ENCODE peak calls at places on chromosome 17, in six cellular contexts. A is endothelial cell of umbilical vein, U is body of pancreas, J is lower leg skin, M is spleen, Y is ovary. H is an unnamed sample.

GRCh38 chr17:82297804-82298537 is 19.4 kb downstream of the CD7 start:
- DNase-seq in A (peak), U (peak), J (peak), M (peak), Y (peak), H (peak)

GRCh38 chr17:72387487-72387886 is 266.7 kb downstream of the SOX9 start:
- DNase-seq in A (no peak), U (no peak), J (no peak), M (no peak), Y (no peak), H (no peak)

GRCh38 chr17:34730816-34731215 is 151.4 kb downstream of the TMEM132E start:
- DNase-seq in A (no peak), U (no peak), J (peak), M (no peak), Y (no peak), H (no peak)

GRCh38 chr17:44557653-44558285 is 485 bp downstream of the FZD2 start:
- DNase-seq in A (peak), U (peak), J (peak), M (peak), Y (peak), H (peak)

GRCh38 chr17:77214743-77215142 is 74.0 kb downstream of the SEC14L1 start:
- DNase-seq in A (no peak), U (peak), J (no peak), M (no peak), Y (no peak), H (peak)

GRCh38 chr17:39001703-39002637 is 34.8 kb upstream of the FBXO47 start:
- DNase-seq in A (peak), U (peak), J (peak), M (peak), Y (no peak), H (no peak)

GRCh38 chr17:29667969-29668368 is 45.3 kb upstream of the CORO6 start:
- DNase-seq in A (no peak), U (no peak), J (no peak), M (no peak), Y (no peak), H (no peak)

GRCh38 chr17:78170692-78171590 is 2.6 kb downstream of the SYNGR2 start:
- DNase-seq in A (no peak), U (no peak), J (no peak), M (no peak), Y (no peak), H (no peak)

GRCh38 chr17:42098747-42099399 is 600 bp upstream of the ZNF385C start:
- DNase-seq in A (no peak), U (no peak), J (no peak), M (no peak), Y (no peak), H (no peak)

GRCh38 chr17:29619251-29619650 is 3.5 kb downstream of the CORO6 start:
- DNase-seq in A (peak), U (no peak), J (no peak), M (no peak), Y (no peak), H (no peak)

GRCh38 chr17:70520447-70520846 is 351.1 kb downstream of the KCNJ2 start:
- DNase-seq in A (no peak), U (no peak), J (no peak), M (no peak), Y (no peak), H (no peak)

GRCh38 chr17:28908640-28909098 is 5.8 kb upstream of the DHRS13 start:
- DNase-seq in A (peak), U (no peak), J (peak), M (no peak), Y (peak), H (no peak)

GRCh38 chr17:32503251-32504165 is 16.7 kb downstream of the CDK5R1 start:
- DNase-seq in A (peak), U (peak), J (no peak), M (peak), Y (no peak), H (no peak)

GRCh38 chr17:6711681-6712057 is 1.5 kb downstream of the SLC13A5 start:
- DNase-seq in A (no peak), U (no peak), J (peak), M (no peak), Y (no peak), H (no peak)

GRCh38 chr17:35607239-35607817 is 20.2 kb downstream of the AP2B1 start:
- DNase-seq in A (no peak), U (no peak), J (no peak), M (no peak), Y (no peak), H (no peak)

GRCh38 chr17:40341808-40342574 is 22.5 kb downstream of the GJD3 start:
- DNase-seq in A (peak), U (peak), J (peak), M (peak), Y (peak), H (peak)

GRCh38 chr17:7107012-7107754 is 7.4 kb downstream of the ASGR2 start:
- DNase-seq in A (no peak), U (no peak), J (peak), M (no peak), Y (no peak), H (no peak)

GRCh38 chr17:19646788-19647696 is 1.5 kb upstream of the ALDH3A2 start:
- DNase-seq in A (peak), U (peak), J (no peak), M (no peak), Y (no peak), H (peak)

GRCh38 chr17:72422204-72422504 is 301.3 kb downstream of the SOX9 start:
- DNase-seq in A (no peak), U (no peak), J (no peak), M (no peak), Y (no peak), H (no peak)

GRCh38 chr17:7477392-7478275 is 1.8 kb downstream of the ZBTB4 start:
- DNase-seq in A (peak), U (peak), J (peak), M (peak), Y (peak), H (peak)

GRCh38 chr17:15263206-15263579 is 1.9 kb downstream of the PMP22 start:
- DNase-seq in A (peak), U (peak), J (peak), M (peak), Y (peak), H (peak)

GRCh38 chr17:31931781-31932180 is 5.0 kb upstream of the SUZ12 start:
- DNase-seq in A (no peak), U (no peak), J (no peak), M (no peak), Y (no peak), H (no peak)

GRCh38 chr17:50272711-50273653 is 1.3 kb upstream of the TMEM92 start:
- DNase-seq in A (peak), U (no peak), J (peak), M (peak), Y (peak), H (peak)

GRCh38 chr17:81553616-81554181 is 1.5 kb upstream of the FAAP100 start:
- DNase-seq in A (peak), U (no peak), J (no peak), M (no peak), Y (peak), H (peak)

GRCh38 chr17:51371732-51372151 is 111.4 kb downstream of the UTP18 start:
- DNase-seq in A (peak), U (peak), J (no peak), M (no peak), Y (no peak), H (peak)

GRCh38 chr17:50909765-50910661 is 43.9 kb upstream of the TOB1 start:
- DNase-seq in A (no peak), U (peak), J (no peak), M (no peak), Y (no peak), H (no peak)

GRCh38 chr17:46072998-46073397 is 73.9 kb downstream of the STH start:
- DNase-seq in A (no peak), U (no peak), J (no peak), M (no peak), Y (no peak), H (no peak)

DNA sequence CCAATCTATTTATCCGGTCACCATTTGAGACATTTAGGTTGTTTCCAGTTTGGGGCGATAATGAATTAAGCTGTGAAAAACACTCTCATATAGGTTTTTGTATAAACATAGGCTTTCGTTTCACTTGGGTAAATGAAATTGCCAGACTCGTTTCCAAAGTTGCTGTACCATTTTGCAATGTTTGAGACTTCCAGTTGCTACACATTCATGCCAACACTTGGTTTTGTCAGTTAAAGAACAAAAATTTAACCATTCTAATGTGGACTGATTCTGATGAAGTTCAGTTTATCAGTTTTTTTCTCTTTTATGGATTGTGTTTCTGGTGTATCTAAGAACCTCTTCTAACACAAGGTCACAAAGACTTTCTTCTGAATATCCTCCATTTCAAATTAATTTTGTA is 52.4 kb downstream of the YPEL2 start:
- DNase-seq in A (no peak), U (no peak), J (no peak), M (no peak), Y (no peak), H (no peak)
- TF ChIP-seq POLR2A in A (no peak), U (no peak), J (no peak), M (no peak), Y (no peak), H (no peak)

GRCh38 chr17:74850310-74850709 is 9.4 kb downstream of the GRIN2C start:
- DNase-seq in A (no peak), U (no peak), J (no peak), M (no peak), Y (no peak), H (no peak)
- TF ChIP-seq POLR2A in A (no peak), U (no peak), J (no peak), M (no peak), Y (no peak), H (no peak)

GRCh38 chr17:55434721-55435120 is 13.1 kb upstream of the MMD start:
- DNase-seq in A (no peak), U (no peak), J (no peak), M (no peak), Y (no peak), H (no peak)

GRCh38 chr17:55436224-55437164 is 14.9 kb upstream of the MMD start:
- DNase-seq in A (no peak), U (no peak), J (no peak), M (no peak), Y (no peak), H (peak)

GRCh38 chr17:55440391-55440790 is 18.8 kb upstream of the MMD start:
- DNase-seq in A (no peak), U (no peak), J (no peak), M (no peak), Y (no peak), H (peak)

GRCh38 chr17:55435408-55435807 is 13.8 kb upstream of the MMD start:
- DNase-seq in A (no peak), U (no peak), J (no peak), M (no peak), Y (no peak), H (no peak)

DNA sequence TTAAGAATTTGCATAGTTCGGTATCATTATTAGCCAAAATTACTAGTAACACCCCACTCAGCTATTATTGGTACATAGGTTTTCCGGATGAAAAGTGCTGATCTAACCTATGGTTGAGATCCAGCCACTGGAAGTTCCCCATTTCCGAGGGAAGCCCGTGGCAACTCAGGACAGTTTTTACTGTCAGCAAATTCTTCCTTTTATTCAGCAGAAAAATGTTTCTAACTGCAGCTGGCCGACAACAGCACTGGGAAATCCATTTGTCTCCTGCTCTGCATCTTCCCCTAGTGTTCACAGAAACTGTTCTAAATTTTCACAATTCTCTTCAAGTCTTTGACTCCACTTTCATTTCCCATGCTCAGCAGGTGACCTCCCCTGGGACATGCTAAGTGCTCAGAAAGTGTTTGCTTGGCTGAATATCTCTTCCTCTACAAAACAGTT is 15.6 kb upstream of the MMD start:
- DNase-seq in A (no peak), U (peak), J (no peak), M (no peak), Y (no peak), H (no peak)
- TF ChIP-seq POLR2A in A (no peak), U (no peak), J (no peak), M (no peak), Y (no peak), H (no peak)

GRCh38 chr17:75823257-75824041 is 20.8 kb downstream of the UNC13D start:
- DNase-seq in A (no peak), U (no peak), J (no peak), M (no peak), Y (no peak), H (no peak)
- TF ChIP-seq POLR2A in A (no peak), U (no peak), J (no peak), M (no peak), Y (no peak), H (peak)

GRCh38 chr17:79296290-79296689 is 221.7 kb downstream of the ENGASE start:
- DNase-seq in A (no peak), U (no peak), J (no peak), M (no peak), Y (no peak), H (no peak)
- TF ChIP-seq POLR2A in A (no peak), U (no peak), J (no peak), M (no peak), Y (no peak), H (no peak)

GRCh38 chr17:17476865-17477467 is at the start of gene MED9:
- DNase-seq in A (peak), U (peak), J (peak), M (peak), Y (peak), H (peak)
- TF ChIP-seq POLR2A in A (peak), U (peak), J (no peak), M (no peak), Y (peak), H (peak)

GRCh38 chr17:63976702-63977101 is 4.0 kb upstream of the SCN4A start:
- DNase-seq in A (no peak), U (no peak), J (no peak), M (no peak), Y (no peak), H (no peak)
- TF ChIP-seq POLR2A in A (no peak), U (no peak), J (no peak), M (no peak), Y (no peak), H (no peak)

DNA sequence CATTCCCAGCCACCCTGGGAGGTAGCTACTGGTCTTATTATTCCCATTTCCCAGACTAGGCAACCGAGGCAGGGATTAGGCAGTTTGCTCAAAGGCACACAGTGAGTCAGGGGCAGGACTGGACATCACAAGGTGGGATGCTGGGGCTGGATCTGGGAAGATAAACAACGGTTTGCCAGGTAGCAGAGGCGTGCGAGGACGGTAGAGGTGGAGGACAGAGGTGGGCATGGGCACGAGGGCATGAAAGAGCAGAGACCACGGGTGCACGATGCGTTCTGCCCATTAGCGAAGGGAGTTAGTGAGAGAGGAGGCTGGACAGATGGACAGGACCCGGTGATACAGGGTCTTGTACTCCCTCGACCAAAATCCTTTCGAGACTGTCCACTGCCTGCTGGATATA is 148.0 kb downstream of the SDK2 start:
- DNase-seq in A (no peak), U (no peak), J (no peak), M (peak), Y (no peak), H (no peak)
- TF ChIP-seq POLR2A in A (no peak), U (no peak), J (no peak), M (no peak), Y (no peak), H (no peak)

GRCh38 chr17:48045270-48046001 is 2.7 kb upstream of the NFE2L1 start:
- DNase-seq in A (no peak), U (peak), J (no peak), M (peak), Y (no peak), H (no peak)
- TF ChIP-seq POLR2A in A (no peak), U (no peak), J (no peak), M (no peak), Y (no peak), H (no peak)